ENCODE peak calls at places on chromosomes 6 and 20, in eight cellular contexts. M is WERI-Rb-1; X is GM10248; K is OCI-LY7; U is CD8-positive, alpha-beta T cell; O is progenitor cell of endocrine pancreas; I is WTC11; E is GM06990. D is an unnamed sample.

GRCh38 chr20:39916236-39916635 is 772.8 kb downstream of the MAFB start:
- DNase-seq in M (no peak), X (no peak), K (no peak), U (no peak), O (no peak), I (no peak), E (no peak), D (no peak)

GRCh38 chr20:5918856-5919633 is 31.3 kb downstream of the TRMT6 start:
- DNase-seq in M (no peak), X (no peak), K (peak), U (no peak), O (no peak), I (no peak), E (no peak), D (no peak)

GRCh38 chr20:39269031-39269461 is 306.9 kb downstream of the DHX35 start:
- DNase-seq in M (peak), X (peak), K (peak), U (no peak), O (peak), I (peak), E (peak), D (peak)

GRCh38 chr6:34514593-34515472 is 41.3 kb downstream of the SPDEF start:
- DNase-seq in M (peak), X (no peak), K (no peak), U (no peak), O (no peak), I (peak), E (no peak), D (no peak)

GRCh38 chr6:31169123-31169857 is 1.2 kb downstream of the POU5F1 start:
- DNase-seq in M (no peak), X (no peak), K (no peak), U (no peak), O (no peak), I (no peak), E (no peak), D (no peak)

GRCh38 chr6:3766219-3766618 is 14.7 kb upstream of the PXDC1 start:
- DNase-seq in M (peak), X (no peak), K (no peak), U (no peak), O (no peak), I (no peak), E (no peak), D (no peak)

GRCh38 chr6:9405369-9405768 is 970.0 kb upstream of the SLC35B3 start:
- DNase-seq in M (no peak), X (no peak), K (no peak), U (no peak), O (no peak), I (no peak), E (no peak), D (no peak)

GRCh38 chr6:26432622-26433021 is 7.7 kb upstream of the BTN3A3 start:
- DNase-seq in M (no peak), X (no peak), K (no peak), U (no peak), O (no peak), I (no peak), E (no peak), D (no peak)

GRCh38 chr6:43433148-43433547 is 5.8 kb downstream of the ABCC10 start:
- DNase-seq in M (no peak), X (no peak), K (no peak), U (no peak), O (no peak), I (no peak), E (no peak), D (no peak)

GRCh38 chr6:33759887-33760629 is 13.4 kb upstream of the IP6K3 start:
- DNase-seq in M (peak), X (no peak), K (no peak), U (no peak), O (no peak), I (no peak), E (no peak), D (no peak)

GRCh38 chr20:14235355-14235754 is 102.1 kb downstream of the FLRT3 start:
- DNase-seq in M (no peak), X (no peak), K (no peak), U (no peak), O (no peak), I (no peak), E (no peak), D (no peak)

GRCh38 chr6:137864812-137865508 is 2.1 kb upstream of the TNFAIP3 start:
- DNase-seq in M (no peak), X (no peak), K (no peak), U (no peak), O (no peak), I (no peak), E (no peak), D (no peak)

GRCh38 chr20:36862857-36863668 is 12.9 kb upstream of the TLDC2 start:
- DNase-seq in M (no peak), X (no peak), K (no peak), U (no peak), O (no peak), I (peak), E (peak), D (no peak)

GRCh38 chr20:36848078-36848660 is 27.8 kb upstream of the TLDC2 start:
- DNase-seq in M (no peak), X (no peak), K (no peak), U (no peak), O (no peak), I (no peak), E (no peak), D (no peak)

GRCh38 chr20:43988867-43989266 is 74.2 kb downstream of the TOX2 start:
- DNase-seq in M (no peak), X (no peak), K (no peak), U (no peak), O (no peak), I (no peak), E (no peak), D (no peak)

GRCh38 chr6:8082954-8083858 is 19.0 kb upstream of the BLOC1S5 start:
- DNase-seq in M (no peak), X (no peak), K (no peak), U (no peak), O (no peak), I (no peak), E (no peak), D (no peak)

GRCh38 chr20:14543040-14543439 is 205.6 kb upstream of the FLRT3 start:
- DNase-seq in M (no peak), X (no peak), K (no peak), U (no peak), O (no peak), I (no peak), E (no peak), D (no peak)

GRCh38 chr6:150846641-150847040 is 18.9 kb upstream of the MTHFD1L start:
- DNase-seq in M (no peak), X (no peak), K (no peak), U (no peak), O (no peak), I (no peak), E (no peak), D (no peak)

GRCh38 chr20:32451682-32452461 is 93.7 kb downstream of the ASXL1 start:
- DNase-seq in M (peak), X (peak), K (no peak), U (no peak), O (no peak), I (no peak), E (no peak), D (no peak)

GRCh38 chr6:116631379-116631990 is 15.2 kb downstream of the RSPH4A start:
- DNase-seq in M (no peak), X (peak), K (peak), U (no peak), O (no peak), I (peak), E (no peak), D (no peak)

GRCh38 chr6:170273191-170273590 is 17.7 kb downstream of the DLL1 start:
- DNase-seq in M (no peak), X (no peak), K (no peak), U (no peak), O (no peak), I (no peak), E (no peak), D (no peak)

GRCh38 chr20:57258055-57258454 is 8.4 kb downstream of the BMP7 start:
- DNase-seq in M (no peak), X (no peak), K (peak), U (no peak), O (no peak), I (no peak), E (no peak), D (no peak)

GRCh38 chr6:164917211-164917610 is 392.2 kb downstream of the C6orf118 start:
- DNase-seq in M (no peak), X (no peak), K (no peak), U (no peak), O (no peak), I (no peak), E (no peak), D (no peak)

GRCh38 chr6:24943774-24944173 is 8.0 kb upstream of the RIPOR2 start:
- DNase-seq in M (no peak), X (no peak), K (no peak), U (no peak), O (no peak), I (no peak), E (no peak), D (no peak)

GRCh38 chr6:5517781-5518180 is 256.5 kb downstream of the FARS2 start:
- DNase-seq in M (no peak), X (peak), K (no peak), U (peak), O (no peak), I (no peak), E (no peak), D (peak)

GRCh38 chr6:68718379-68719073 is 83.4 kb downstream of the ADGRB3 start:
- DNase-seq in M (no peak), X (no peak), K (no peak), U (no peak), O (no peak), I (no peak), E (no peak), D (no peak)

GRCh38 chr6:53359843-53360834 is 11.4 kb upstream of the ELOVL5 start:
- DNase-seq in M (no peak), X (no peak), K (peak), U (no peak), O (no peak), I (no peak), E (no peak), D (no peak)

GRCh38 chr6:3887150-3887700 is 38.1 kb downstream of the FAM50B start:
- DNase-seq in M (no peak), X (peak), K (no peak), U (no peak), O (no peak), I (no peak), E (no peak), D (no peak)

GRCh38 chr6:4374231-4374630 is 238.9 kb upstream of the ECI2 start:
- DNase-seq in M (no peak), X (no peak), K (no peak), U (no peak), O (no peak), I (no peak), E (no peak), D (no peak)

GRCh38 chr6:150617062-150617461 is 17.4 kb downstream of the PLEKHG1 start:
- DNase-seq in M (no peak), X (no peak), K (no peak), U (no peak), O (no peak), I (no peak), E (no peak), D (no peak)

GRCh38 chr6:30007132-30007764 is 53.8 kb upstream of the POLR1H start:
- DNase-seq in M (peak), X (peak), K (no peak), U (peak), O (no peak), I (peak), E (no peak), D (peak)

GRCh38 chr6:111750753-111751684 is 122.2 kb downstream of the FYN start:
- DNase-seq in M (no peak), X (peak), K (peak), U (peak), O (no peak), I (peak), E (peak), D (no peak)

GRCh38 chr6:4280721-4281120 is 145.3 kb upstream of the ECI2 start:
- DNase-seq in M (no peak), X (no peak), K (no peak), U (no peak), O (no peak), I (no peak), E (no peak), D (no peak)

GRCh38 chr6:3284436-3284876 is 25.7 kb downstream of the PSMG4 start:
- DNase-seq in M (no peak), X (no peak), K (no peak), U (no peak), O (no peak), I (peak), E (no peak), D (no peak)

GRCh38 chr20:46523696-46524328 is 10.5 kb upstream of the ZNF334 start:
- DNase-seq in M (no peak), X (no peak), K (no peak), U (no peak), O (no peak), I (peak), E (no peak), D (no peak)

GRCh38 chr6:30881987-30882763 is 2.1 kb upstream of the DDR1 start:
- DNase-seq in M (peak), X (peak), K (peak), U (no peak), O (no peak), I (peak), E (no peak), D (peak)

DNA sequence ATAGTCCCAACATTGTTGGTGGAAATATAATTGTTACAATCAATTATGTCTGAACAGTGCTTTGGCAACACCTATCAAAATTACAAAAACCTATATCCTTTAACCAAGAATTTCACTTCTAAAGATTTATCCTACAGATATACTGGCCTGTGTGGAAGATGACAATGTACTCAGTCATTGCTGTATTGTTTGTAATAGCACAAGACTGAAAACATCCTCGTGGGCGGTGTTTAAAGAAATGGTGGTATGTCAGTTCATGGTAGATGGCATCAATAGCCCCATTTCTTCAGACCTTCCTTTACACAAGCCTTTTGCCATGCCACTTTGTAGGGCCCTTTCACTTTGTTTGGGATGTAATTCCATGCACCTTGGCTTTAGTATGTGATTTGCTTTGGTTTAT is 9.8 kb upstream of the TPBG start:
- DNase-seq in M (no peak), X (no peak), K (no peak), U (no peak), O (no peak), I (no peak), E (no peak), D (no peak)
- TF ChIP-seq CTCF in M (no peak), X (no peak), K (no peak), U (no peak), O (no peak), I (no peak), E (no peak), D (no peak)

DNA sequence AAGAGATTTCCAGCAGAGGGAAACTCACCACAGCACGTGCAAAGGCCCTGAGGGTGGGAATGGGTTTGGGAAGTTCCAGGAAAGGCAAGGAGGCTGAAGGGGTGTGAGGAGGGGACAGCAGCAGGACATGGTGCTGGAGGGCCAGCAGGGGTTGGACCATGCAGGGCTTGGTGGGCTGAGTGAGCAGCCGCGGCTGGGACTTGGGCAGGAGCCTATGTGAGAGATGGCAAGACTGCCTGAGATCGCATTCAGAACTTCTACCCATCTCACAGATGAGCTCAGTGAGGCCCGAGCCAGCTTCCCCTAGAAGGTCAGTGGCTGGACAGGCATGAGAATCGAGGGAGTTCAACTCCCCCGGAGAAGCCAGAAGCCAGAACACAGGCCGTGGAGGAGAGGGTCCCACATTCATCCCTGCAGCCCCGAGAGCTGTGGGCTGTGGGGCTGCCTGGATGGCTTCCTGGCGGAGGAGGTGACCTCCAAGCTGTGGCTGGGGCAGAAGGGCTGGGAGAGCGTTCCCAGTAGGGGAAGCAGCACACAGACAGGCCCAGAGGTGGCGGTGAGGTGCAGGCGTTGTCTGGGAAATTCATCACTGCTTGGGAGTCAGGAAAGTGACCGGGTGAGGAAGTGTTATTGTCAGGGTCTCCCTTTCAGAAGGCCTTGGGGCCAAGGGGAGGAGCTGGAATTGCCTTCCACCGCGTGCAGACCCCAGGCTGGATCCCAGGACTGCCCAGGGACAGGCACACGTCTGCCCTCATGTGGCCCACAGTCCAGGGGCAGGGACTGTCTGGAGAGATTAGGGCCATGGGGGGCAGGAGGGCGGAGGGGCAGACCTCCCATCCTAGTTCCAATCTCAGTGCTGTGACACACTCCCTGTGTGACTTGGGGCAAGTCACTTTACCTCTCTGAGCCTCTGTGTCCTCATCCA is 103.8 kb downstream of the CEBPB start:
- DNase-seq in M (no peak), X (no peak), K (no peak), U (no peak), O (no peak), I (no peak), E (no peak), D (no peak)
- TF ChIP-seq CTCF in M (no peak), X (no peak), K (no peak), U (no peak), O (no peak), I (no peak), E (no peak), D (no peak)

GRCh38 chr6:47129129-47129528 is 87.0 kb upstream of the ADGRF1 start:
- DNase-seq in M (no peak), X (no peak), K (no peak), U (no peak), O (no peak), I (no peak), E (no peak), D (no peak)
- TF ChIP-seq CTCF in M (no peak), X (no peak), K (no peak), U (no peak), O (no peak), I (no peak), E (no peak), D (no peak)

GRCh38 chr6:133290926-133291325 is 49.8 kb downstream of the EYA4 start:
- DNase-seq in M (no peak), X (no peak), K (no peak), U (no peak), O (no peak), I (no peak), E (no peak), D (no peak)

GRCh38 chr6:133291671-133292070 is 50.5 kb downstream of the EYA4 start:
- DNase-seq in M (no peak), X (no peak), K (no peak), U (no peak), O (no peak), I (no peak), E (no peak), D (no peak)

GRCh38 chr6:133289733-133290306 is 48.7 kb downstream of the EYA4 start:
- DNase-seq in M (no peak), X (no peak), K (no peak), U (no peak), O (no peak), I (no peak), E (no peak), D (no peak)

GRCh38 chr6:133288662-133289061 is 47.5 kb downstream of the EYA4 start:
- DNase-seq in M (no peak), X (no peak), K (no peak), U (no peak), O (no peak), I (no peak), E (no peak), D (no peak)

GRCh38 chr6:133286765-133287164 is 45.6 kb downstream of the EYA4 start:
- DNase-seq in M (no peak), X (no peak), K (peak), U (no peak), O (no peak), I (no peak), E (no peak), D (peak)
- TF ChIP-seq CTCF in M (peak), X (no peak), K (peak), U (no peak), O (peak), I (no peak), E (peak), D (no peak)

DNA sequence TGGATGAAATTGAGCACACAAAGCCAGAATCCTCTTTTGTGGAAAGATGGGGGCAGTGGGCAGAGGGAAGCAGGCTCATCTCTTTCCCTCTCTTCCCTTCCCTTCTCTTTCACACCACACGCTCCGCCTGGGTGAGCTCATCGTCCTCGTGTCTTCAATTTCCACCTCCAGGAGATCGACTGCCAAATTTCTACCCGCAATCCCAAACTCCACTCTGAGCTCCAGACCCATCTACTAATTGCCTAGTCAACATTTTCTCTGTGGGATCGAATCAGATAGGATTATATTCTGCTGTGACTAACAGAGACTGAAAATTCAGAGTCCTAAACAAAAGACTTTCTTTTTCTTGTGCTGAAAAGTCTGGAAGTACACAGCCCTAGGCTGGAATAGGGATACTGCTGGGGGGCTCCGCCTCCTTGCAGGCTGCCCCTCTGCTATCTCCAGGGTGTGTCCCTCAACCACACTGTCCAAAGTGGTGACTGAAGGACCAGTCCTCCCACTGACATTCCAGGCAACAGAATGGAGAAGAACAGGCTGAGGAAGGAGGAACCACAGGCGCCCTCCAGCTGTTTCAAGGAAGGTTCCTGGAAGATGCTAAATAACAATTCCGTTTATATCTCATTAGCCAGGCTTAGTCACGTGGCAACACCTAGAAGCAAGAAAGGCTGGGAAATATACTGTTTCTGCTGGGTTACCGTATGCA is 5.0 kb upstream of the HSPA12B start:
- DNase-seq in M (no peak), X (no peak), K (no peak), U (no peak), O (no peak), I (no peak), E (no peak), D (no peak)
- TF ChIP-seq CTCF in M (no peak), X (no peak), K (no peak), U (no peak), O (no peak), I (no peak), E (no peak), D (no peak)

DNA sequence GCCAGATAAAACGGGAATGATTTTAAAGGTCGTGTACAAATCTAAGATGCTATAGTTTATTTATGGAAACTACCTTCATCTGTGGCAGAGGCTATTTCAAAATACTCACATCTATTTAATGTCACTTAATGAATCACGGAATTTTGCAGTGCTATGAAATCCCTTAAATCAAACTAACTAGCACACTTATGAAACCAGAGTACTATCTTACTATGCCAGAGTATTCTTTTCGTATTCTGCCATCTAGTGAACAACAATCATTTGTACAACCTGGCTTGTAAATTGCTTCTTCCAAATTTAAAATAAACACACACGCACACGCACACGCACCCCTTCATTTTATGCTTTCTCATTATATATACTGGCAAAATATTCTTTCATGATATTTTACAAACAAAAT is 78.0 kb upstream of the BMP5 start:
- DNase-seq in M (no peak), X (no peak), K (no peak), U (no peak), O (no peak), I (no peak), E (no peak), D (no peak)
- TF ChIP-seq CTCF in M (no peak), X (no peak), K (peak), U (no peak), O (peak), I (no peak), E (no peak), D (no peak)

GRCh38 chr6:86859513-86859912 is 77.8 kb upstream of the HTR1E start:
- DNase-seq in M (no peak), X (no peak), K (no peak), U (no peak), O (no peak), I (no peak), E (no peak), D (no peak)
- TF ChIP-seq CTCF in M (no peak), X (no peak), K (peak), U (no peak), O (peak), I (no peak), E (peak), D (no peak)

D was measured in GM13976.